ENCODE peak calls at places on chromosomes 16 and 17, in five cellular contexts. M is neural crest cell, R is sigmoid colon, I is dorsolateral prefrontal cortex, V is cardiac fibroblast. P is an unnamed sample.

GRCh38 chr17:32487460-32488176 is 825 bp downstream of the CDK5R1 start:
- DNase-seq in M (no peak), V (peak), R (no peak), I (no peak), P (no peak)

GRCh38 chr17:39981207-39982068 is 831 bp downstream of the PSMD3 start:
- DNase-seq in M (no peak), R (no peak), V (no peak), I (no peak), P (no peak)

GRCh38 chr17:45131616-45132301 is 556 bp downstream of the PLCD3 start:
- DNase-seq in M (peak), R (peak), V (no peak), I (peak), P (no peak)

GRCh38 chr16:26672206-26672605 is 394.5 kb upstream of the C16orf82 start:
- DNase-seq in M (no peak), I (no peak), R (no peak), V (no peak), P (no peak)

GRCh38 chr17:44359001-44359400 is 4.7 kb downstream of the FAM171A2 start:
- DNase-seq in V (no peak), R (no peak), M (no peak), I (no peak), P (no peak)

GRCh38 chr16:17471745-17472075 is 950 bp upstream of the XYLT1 start:
- DNase-seq in M (no peak), R (no peak), V (no peak), I (no peak), P (no peak)

GRCh38 chr17:61904094-61904710 is 23.6 kb downstream of the INTS2 start:
- DNase-seq in I (no peak), V (no peak), M (no peak), R (no peak), P (no peak)

GRCh38 chr17:20253323-20253722 is 214.0 kb downstream of the LGALS9B start:
- DNase-seq in R (no peak), M (no peak), V (no peak), I (no peak), P (no peak)

GRCh38 chr16:13093676-13094075 is 192.3 kb downstream of the SHISA9 start:
- DNase-seq in V (no peak), R (no peak), M (no peak), I (no peak), P (no peak)

GRCh38 chr16:70705056-70705455 is 19.2 kb upstream of the MTSS2 start:
- DNase-seq in R (no peak), V (no peak), I (no peak), M (no peak), P (no peak)

GRCh38 chr17:56292010-56292409 is 138.7 kb downstream of the ANKFN1 start:
- DNase-seq in M (no peak), R (no peak), V (peak), I (no peak), P (peak)

GRCh38 chr16:80466024-80466986 is 74.5 kb upstream of the DYNLRB2 start:
- DNase-seq in M (peak), I (peak), V (peak), R (peak), P (peak)

GRCh38 chr16:85459529-85460251 is 153.4 kb upstream of the GSE1 start:
- DNase-seq in I (no peak), V (no peak), M (no peak), R (peak), P (no peak)

GRCh38 chr17:1056761-1057160 is 59.8 kb downstream of the TIMM22 start:
- DNase-seq in M (no peak), R (no peak), V (no peak), I (no peak), P (no peak)

GRCh38 chr16:28321700-28322411 is 29.5 kb downstream of the SBK1 start:
- DNase-seq in I (no peak), M (peak), V (peak), R (no peak), P (peak)

GRCh38 chr17:37050905-37051304 is 102.2 kb downstream of the AATF start:
- DNase-seq in M (no peak), R (no peak), I (no peak), V (no peak), P (peak)

GRCh38 chr16:380837-381787 is 666 bp downstream of the PGAP6 start:
- DNase-seq in I (no peak), M (no peak), V (no peak), R (no peak), P (no peak)

GRCh38 chr17:72407336-72408121 is 286.7 kb downstream of the SOX9 start:
- DNase-seq in V (peak), M (no peak), R (peak), I (peak), P (peak)

GRCh38 chr17:69103557-69104233 is 38.0 kb downstream of the ABCA6 start:
- DNase-seq in M (no peak), I (no peak), R (no peak), V (no peak), P (no peak)

GRCh38 chr17:1511756-1512321 is 4.6 kb downstream of the INPP5K start:
- DNase-seq in M (no peak), R (no peak), V (peak), I (no peak), P (peak)

GRCh38 chr17:16304832-16305231 is 48.4 kb downstream of the CENPV start:
- DNase-seq in R (no peak), I (no peak), M (peak), V (peak), P (peak)
- TF ChIP-seq CTCF in R (no peak), I (no peak), M (peak), V (peak), P (no peak)

GRCh38 chr16:56355786-56356275 is 69.5 kb downstream of the AMFR start:
- DNase-seq in R (peak), I (no peak), V (no peak), M (no peak), P (no peak)

GRCh38 chr16:56356276-56357241 is 68.8 kb downstream of the AMFR start:
- DNase-seq in V (peak), I (peak), M (peak), R (peak), P (peak)

GRCh38 chr16:56357291-56357764 is 68.0 kb downstream of the AMFR start:
- DNase-seq in R (peak), M (no peak), V (peak), I (no peak), P (no peak)

GRCh38 chr16:56360117-56361008 is 65.0 kb downstream of the AMFR start:
- DNase-seq in R (peak), I (no peak), V (no peak), M (no peak), P (no peak)

DNA sequence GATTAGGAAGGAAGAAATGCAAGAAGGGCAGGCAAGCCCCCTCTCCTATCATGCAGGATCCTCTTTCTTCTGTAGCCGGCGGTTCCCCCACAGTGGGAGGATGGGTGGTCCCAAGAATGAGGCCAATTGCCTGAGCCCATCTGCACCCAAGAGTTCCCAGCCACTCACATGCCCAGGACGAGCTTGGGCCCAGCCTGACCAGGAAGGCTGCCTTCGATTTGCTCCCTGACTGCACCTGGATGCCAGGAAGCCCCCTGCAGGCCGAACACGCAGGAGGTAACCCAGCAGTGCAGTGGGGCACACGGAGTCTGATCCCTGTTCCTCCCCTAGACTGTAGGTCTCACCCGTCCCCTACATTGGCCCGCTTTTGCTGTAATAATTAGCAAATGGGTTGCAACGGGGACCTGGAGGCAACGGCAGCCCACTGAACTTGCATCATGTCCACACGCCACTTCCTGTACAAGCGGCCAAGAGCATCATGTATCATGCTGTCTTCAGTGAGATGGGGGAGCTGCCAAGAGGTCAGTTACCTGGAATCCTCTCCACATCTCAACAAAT is 67.5 kb downstream of the AMFR start:
- DNase-seq in R (peak), M (no peak), V (no peak), I (no peak), P (no peak)
- TF ChIP-seq CTCF in R (no peak), M (no peak), V (no peak), I (no peak), P (no peak)

GRCh38 chr17:47850692-47851573 is at the start of gene SP6:
- DNase-seq in M (peak), I (peak), R (no peak), V (peak), P (peak)
- TF ChIP-seq CTCF in M (peak), I (no peak), R (no peak), V (no peak), P (peak)

DNA sequence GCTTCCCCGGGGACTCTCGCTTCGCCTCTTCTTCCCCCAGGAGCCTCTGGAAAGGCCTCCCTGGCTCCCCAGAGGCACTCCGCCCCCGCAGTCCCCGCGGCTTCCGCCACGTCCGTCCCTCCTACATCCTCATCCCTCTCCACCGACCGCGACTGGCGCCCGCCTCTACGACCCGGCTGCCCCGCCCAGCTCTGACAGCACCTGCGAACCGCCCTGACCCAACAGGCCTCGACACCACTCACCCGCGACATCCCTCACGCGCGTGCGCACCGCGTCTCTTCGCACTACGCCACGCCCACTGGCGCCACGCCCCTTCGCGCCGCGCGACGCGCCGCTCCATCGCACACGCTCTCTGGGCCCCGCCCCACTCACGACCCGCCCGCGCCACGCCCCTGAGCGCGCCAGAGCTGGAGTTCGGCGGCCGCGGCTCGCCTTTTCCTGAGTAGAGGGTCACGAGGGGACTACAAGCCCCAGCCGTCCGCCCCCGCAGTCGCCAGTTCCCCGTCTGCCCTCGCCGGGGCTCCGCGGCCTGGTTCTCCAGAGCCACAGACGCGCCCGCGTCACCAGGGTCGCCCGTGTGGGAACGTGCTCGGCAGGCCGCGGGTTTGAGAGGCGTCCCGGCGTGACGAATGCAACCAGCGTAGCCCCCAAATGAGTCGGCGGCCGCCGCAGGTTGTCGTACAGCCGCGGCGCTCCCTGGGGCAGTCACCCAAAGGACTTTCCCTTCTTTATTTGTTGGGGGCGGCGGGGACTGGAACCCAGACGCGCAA is 56.2 kb upstream of the LRRC37A3 start:
- DNase-seq in M (peak), I (peak), V (peak), R (peak), P (peak)
- TF ChIP-seq CTCF in M (no peak), I (no peak), V (no peak), R (no peak), P (no peak)

GRCh38 chr17:53150101-53150698 is 672.5 kb upstream of the KIF2B start:
- DNase-seq in M (no peak), R (no peak), V (peak), I (no peak), P (peak)
- TF ChIP-seq CTCF in M (peak), R (no peak), V (no peak), I (peak), P (no peak)

DNA sequence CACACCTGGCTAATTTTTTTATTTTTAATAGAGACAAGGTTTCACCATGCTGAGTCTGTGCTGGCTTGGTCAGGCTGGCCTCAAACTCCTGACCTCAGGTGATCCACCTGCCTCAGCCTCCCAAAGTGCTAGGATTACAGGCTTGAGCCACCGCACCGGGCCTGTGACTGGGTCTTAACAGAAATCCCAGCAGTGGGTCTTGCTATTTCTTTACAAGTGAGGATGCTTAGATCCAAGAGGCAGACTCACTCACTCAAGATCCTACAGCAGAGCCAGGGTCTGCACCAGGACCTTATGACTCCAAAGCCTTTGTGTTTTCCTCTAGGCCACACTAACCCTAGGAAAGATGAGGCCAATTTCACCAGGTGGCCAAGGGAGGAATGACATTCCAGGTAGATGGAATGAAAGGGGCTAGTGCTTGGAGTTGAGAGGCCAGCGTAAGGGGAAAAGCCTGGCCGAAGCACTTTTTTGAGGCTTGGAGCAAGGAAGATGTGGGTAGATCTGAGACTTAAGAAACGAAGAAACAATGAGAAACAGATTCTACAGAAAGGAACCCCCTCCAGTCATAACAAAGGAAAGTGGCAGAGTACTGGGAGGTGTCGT is 5.7 kb upstream of the STAT5A start:
- DNase-seq in R (peak), M (no peak), I (no peak), V (no peak), P (no peak)
- TF ChIP-seq CTCF in R (no peak), M (no peak), I (no peak), V (no peak), P (no peak)

GRCh38 chr16:9014389-9014788 is 50.7 kb upstream of the USP7 start:
- DNase-seq in M (no peak), V (no peak), R (no peak), I (no peak), P (no peak)

GRCh38 chr16:9013508-9013864 is 49.8 kb upstream of the USP7 start:
- DNase-seq in I (no peak), R (no peak), M (no peak), V (peak), P (no peak)

GRCh38 chr16:9012330-9012729 is 48.6 kb upstream of the USP7 start:
- DNase-seq in V (no peak), I (no peak), M (no peak), R (no peak), P (no peak)

GRCh38 chr16:9015489-9015888 is 51.8 kb upstream of the USP7 start:
- DNase-seq in V (no peak), M (no peak), I (no peak), R (no peak), P (no peak)

GRCh38 chr16:9012848-9013507 is 49.3 kb upstream of the USP7 start:
- DNase-seq in R (no peak), V (peak), I (peak), M (peak), P (no peak)
- TF ChIP-seq CTCF in R (no peak), V (no peak), I (peak), M (peak), P (no peak)